ENCODE peak calls at places on chromosomes 7 and 10, in six cellular contexts. One of them, this sample, is unnamed.

GRCh38 chr10:1114355-1115261 is 58.4 kb downstream of the WDR37 start:
- DNase-seq in GM23338: no peak
- DNase-seq in psoas muscle: no peak
- DNase-seq in transverse colon: no peak
- DNase-seq in RWPE2: no peak
- DNase-seq in iPS DF 6.9: no peak
- DNase-seq in this sample: no peak

GRCh38 chr7:68015565-68016532 is 1019.2 kb downstream of the TYW1 start:
- DNase-seq in GM23338: no peak
- DNase-seq in psoas muscle: no peak
- DNase-seq in transverse colon: no peak
- DNase-seq in RWPE2: no peak
- DNase-seq in iPS DF 6.9: no peak
- DNase-seq in this sample: no peak

GRCh38 chr7:134854816-134855215 is 75.4 kb downstream of the CALD1 start:
- DNase-seq in GM23338: no peak
- DNase-seq in psoas muscle: no peak
- DNase-seq in transverse colon: no peak
- DNase-seq in RWPE2: no peak
- DNase-seq in iPS DF 6.9: no peak
- DNase-seq in this sample: no peak

GRCh38 chr10:72379776-72380175 is 25.1 kb upstream of the DNAJB12 start:
- DNase-seq in GM23338: no peak
- DNase-seq in psoas muscle: no peak
- DNase-seq in transverse colon: no peak
- DNase-seq in RWPE2: no peak
- DNase-seq in iPS DF 6.9: no peak
- DNase-seq in this sample: no peak

GRCh38 chr7:66920769-66921395 is at the start of gene TMEM248:
- DNase-seq in GM23338: peak
- DNase-seq in psoas muscle: peak
- DNase-seq in transverse colon: peak
- DNase-seq in RWPE2: peak
- DNase-seq in iPS DF 6.9: no peak
- DNase-seq in this sample: peak

GRCh38 chr7:150942591-150943452 is 35.3 kb downstream of the KCNH2 start:
- DNase-seq in GM23338: no peak
- DNase-seq in psoas muscle: no peak
- DNase-seq in transverse colon: no peak
- DNase-seq in RWPE2: peak
- DNase-seq in iPS DF 6.9: no peak
- DNase-seq in this sample: no peak

GRCh38 chr7:20395094-20395493 is 64.4 kb downstream of the ITGB8 start:
- DNase-seq in GM23338: no peak
- DNase-seq in psoas muscle: no peak
- DNase-seq in transverse colon: no peak
- DNase-seq in RWPE2: no peak
- DNase-seq in iPS DF 6.9: no peak
- DNase-seq in this sample: no peak

GRCh38 chr7:136857573-136857972 is 10.9 kb upstream of the CHRM2 start:
- DNase-seq in GM23338: peak
- DNase-seq in psoas muscle: no peak
- DNase-seq in transverse colon: no peak
- DNase-seq in RWPE2: no peak
- DNase-seq in iPS DF 6.9: no peak
- DNase-seq in this sample: no peak

GRCh38 chr7:1123721-1124120 is 35.8 kb downstream of the GPER1 start:
- DNase-seq in GM23338: peak
- DNase-seq in psoas muscle: peak
- DNase-seq in transverse colon: peak
- DNase-seq in RWPE2: no peak
- DNase-seq in iPS DF 6.9: peak
- DNase-seq in this sample: peak

DNA sequence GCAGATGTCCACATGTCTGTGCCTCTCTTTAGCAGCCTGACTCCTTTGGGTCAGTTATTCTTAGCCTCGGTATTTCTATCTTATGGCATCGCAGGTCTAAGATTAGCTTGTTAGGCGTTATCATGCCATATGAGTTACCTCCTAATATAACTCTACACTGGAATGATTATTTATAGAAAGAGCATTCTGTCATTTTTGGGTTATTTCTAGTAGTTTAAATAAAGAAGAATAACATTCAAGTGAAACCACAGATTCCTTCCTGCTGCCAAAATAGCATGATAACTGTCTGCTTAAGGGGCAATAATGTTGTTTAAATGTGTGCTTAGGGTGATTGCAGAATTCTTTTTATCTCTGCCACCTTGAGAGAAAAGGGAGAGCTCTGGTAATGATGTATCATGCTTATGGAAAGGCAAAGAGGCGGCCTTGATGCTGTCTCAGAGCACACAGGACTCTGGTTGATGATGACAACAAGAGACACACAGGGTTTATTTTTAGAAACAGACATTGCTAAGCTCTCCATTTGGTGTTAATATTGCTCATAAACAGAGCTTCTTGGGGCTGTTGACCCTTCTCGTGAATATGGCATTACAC is 10.4 kb downstream of the HDAC9 start:
- DNase-seq in GM23338: no peak
- DNase-seq in psoas muscle: no peak
- DNase-seq in transverse colon: no peak
- DNase-seq in RWPE2: no peak
- DNase-seq in iPS DF 6.9: no peak
- DNase-seq in this sample: no peak
- H3K27ac ChIP-seq in GM23338: no peak
- H3K27ac ChIP-seq in psoas muscle: peak
- H3K27ac ChIP-seq in transverse colon: no peak
- H3K27ac ChIP-seq in RWPE2: no peak
- H3K27ac ChIP-seq in iPS DF 6.9: no peak
- H3K27ac ChIP-seq in this sample: no peak

GRCh38 chr7:12647364-12648219 is 39.8 kb upstream of the ARL4A start:
- DNase-seq in GM23338: no peak
- DNase-seq in psoas muscle: no peak
- DNase-seq in transverse colon: peak
- DNase-seq in RWPE2: no peak
- DNase-seq in iPS DF 6.9: no peak
- DNase-seq in this sample: no peak
- H3K27ac ChIP-seq in GM23338: no peak
- H3K27ac ChIP-seq in psoas muscle: no peak
- H3K27ac ChIP-seq in transverse colon: no peak
- H3K27ac ChIP-seq in RWPE2: peak
- H3K27ac ChIP-seq in iPS DF 6.9: no peak
- H3K27ac ChIP-seq in this sample: no peak

GRCh38 chr10:62047240-62047897 is 145.9 kb downstream of the ARID5B start:
- DNase-seq in GM23338: no peak
- DNase-seq in psoas muscle: no peak
- DNase-seq in transverse colon: no peak
- DNase-seq in RWPE2: no peak
- DNase-seq in iPS DF 6.9: no peak
- DNase-seq in this sample: no peak
- H3K27ac ChIP-seq in GM23338: no peak
- H3K27ac ChIP-seq in psoas muscle: peak
- H3K27ac ChIP-seq in transverse colon: peak
- H3K27ac ChIP-seq in RWPE2: peak
- H3K27ac ChIP-seq in iPS DF 6.9: no peak
- H3K27ac ChIP-seq in this sample: peak

GRCh38 chr10:76149602-76150138 is 718.2 kb downstream of the LRMDA start:
- DNase-seq in GM23338: peak
- DNase-seq in psoas muscle: no peak
- DNase-seq in transverse colon: no peak
- DNase-seq in RWPE2: no peak
- DNase-seq in iPS DF 6.9: no peak
- DNase-seq in this sample: no peak

GRCh38 chr10:76149182-76149581 is 717.8 kb downstream of the LRMDA start:
- DNase-seq in GM23338: no peak
- DNase-seq in psoas muscle: no peak
- DNase-seq in transverse colon: no peak
- DNase-seq in RWPE2: no peak
- DNase-seq in iPS DF 6.9: no peak
- DNase-seq in this sample: no peak

GRCh38 chr10:76150886-76151288 is 719.5 kb downstream of the LRMDA start:
- DNase-seq in GM23338: no peak
- DNase-seq in psoas muscle: no peak
- DNase-seq in transverse colon: no peak
- DNase-seq in RWPE2: no peak
- DNase-seq in iPS DF 6.9: no peak
- DNase-seq in this sample: no peak

GRCh38 chr10:76152186-76152585 is 720.8 kb downstream of the LRMDA start:
- DNase-seq in GM23338: no peak
- DNase-seq in psoas muscle: no peak
- DNase-seq in transverse colon: no peak
- DNase-seq in RWPE2: no peak
- DNase-seq in iPS DF 6.9: no peak
- DNase-seq in this sample: no peak

GRCh38 chr10:76150139-76150885 is 718.9 kb downstream of the LRMDA start:
- DNase-seq in GM23338: peak
- DNase-seq in psoas muscle: no peak
- DNase-seq in transverse colon: no peak
- DNase-seq in RWPE2: no peak
- DNase-seq in iPS DF 6.9: no peak
- DNase-seq in this sample: no peak
- H3K27ac ChIP-seq in GM23338: peak
- H3K27ac ChIP-seq in psoas muscle: no peak
- H3K27ac ChIP-seq in transverse colon: peak
- H3K27ac ChIP-seq in RWPE2: no peak
- H3K27ac ChIP-seq in iPS DF 6.9: no peak
- H3K27ac ChIP-seq in this sample: no peak

GRCh38 chr7:71239517-71239916 is 107.6 kb downstream of the GALNT17 start:
- DNase-seq in GM23338: no peak
- DNase-seq in psoas muscle: no peak
- DNase-seq in transverse colon: no peak
- DNase-seq in RWPE2: no peak
- DNase-seq in iPS DF 6.9: no peak
- DNase-seq in this sample: no peak

GRCh38 chr7:71238541-71238940 is 106.6 kb downstream of the GALNT17 start:
- DNase-seq in GM23338: no peak
- DNase-seq in psoas muscle: no peak
- DNase-seq in transverse colon: no peak
- DNase-seq in RWPE2: no peak
- DNase-seq in iPS DF 6.9: no peak
- DNase-seq in this sample: no peak

GRCh38 chr7:71237945-71238344 is 106.0 kb downstream of the GALNT17 start:
- DNase-seq in GM23338: peak
- DNase-seq in psoas muscle: no peak
- DNase-seq in transverse colon: no peak
- DNase-seq in RWPE2: no peak
- DNase-seq in iPS DF 6.9: no peak
- DNase-seq in this sample: no peak

GRCh38 chr7:71235263-71235662 is 103.3 kb downstream of the GALNT17 start:
- DNase-seq in GM23338: no peak
- DNase-seq in psoas muscle: no peak
- DNase-seq in transverse colon: no peak
- DNase-seq in RWPE2: no peak
- DNase-seq in iPS DF 6.9: no peak
- DNase-seq in this sample: no peak

DNA sequence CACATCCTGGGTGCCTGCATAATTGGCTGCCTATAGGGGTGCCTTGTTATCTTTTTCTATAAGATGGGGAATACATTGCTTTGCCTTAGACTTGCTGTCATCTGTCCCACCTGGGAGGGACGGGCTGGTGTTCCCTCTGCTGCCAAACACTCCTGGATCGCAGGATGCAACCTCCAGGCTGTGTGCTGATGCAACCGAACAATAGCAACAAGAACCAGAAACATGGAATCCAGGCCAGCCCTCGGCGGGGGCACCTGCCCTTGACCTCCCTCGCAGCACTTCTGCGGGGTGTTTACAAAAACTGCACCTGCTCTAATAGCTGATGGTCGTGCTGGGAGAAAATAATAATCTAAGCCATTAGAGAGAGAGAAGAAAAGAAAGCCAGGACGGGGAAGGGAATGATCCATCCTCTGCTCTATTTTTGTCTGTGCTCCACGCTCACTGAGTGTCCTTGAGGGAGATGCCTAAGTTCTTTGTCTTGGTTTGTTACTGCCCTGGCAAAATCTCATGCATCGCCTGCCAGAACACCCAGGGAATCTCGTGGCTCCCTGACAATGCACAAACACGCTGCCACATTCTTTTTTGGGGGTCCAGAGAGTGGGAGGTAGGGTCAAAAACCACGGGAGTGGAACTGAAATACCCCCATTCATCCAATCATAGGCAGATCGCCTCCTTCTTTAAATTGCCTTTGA is 104.7 kb downstream of the GALNT17 start:
- DNase-seq in GM23338: peak
- DNase-seq in psoas muscle: no peak
- DNase-seq in transverse colon: no peak
- DNase-seq in RWPE2: no peak
- DNase-seq in iPS DF 6.9: no peak
- DNase-seq in this sample: no peak
- H3K27ac ChIP-seq in GM23338: peak
- H3K27ac ChIP-seq in psoas muscle: no peak
- H3K27ac ChIP-seq in transverse colon: peak
- H3K27ac ChIP-seq in RWPE2: no peak
- H3K27ac ChIP-seq in iPS DF 6.9: no peak
- H3K27ac ChIP-seq in this sample: no peak

DNA sequence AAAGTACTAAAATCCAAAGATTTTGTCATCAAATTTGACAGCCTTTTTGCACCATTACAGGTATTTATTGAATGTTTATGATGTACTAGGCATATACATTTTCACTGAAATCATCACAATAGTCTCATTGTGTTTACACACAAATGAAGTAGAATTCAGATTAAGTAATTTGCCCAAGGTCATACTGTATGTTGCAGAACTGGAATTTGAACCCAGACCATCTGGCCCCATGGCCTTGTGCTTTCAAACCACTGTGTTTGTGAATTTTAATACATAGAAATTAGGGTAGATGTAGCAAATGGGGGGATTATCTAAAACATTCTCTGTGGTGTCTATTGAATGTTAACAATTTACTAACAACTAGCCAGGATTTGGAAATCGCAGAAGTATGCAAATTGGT is 94.8 kb downstream of the POLL start:
- DNase-seq in GM23338: no peak
- DNase-seq in psoas muscle: no peak
- DNase-seq in transverse colon: no peak
- DNase-seq in RWPE2: no peak
- DNase-seq in iPS DF 6.9: no peak
- DNase-seq in this sample: no peak
- H3K27ac ChIP-seq in GM23338: no peak
- H3K27ac ChIP-seq in psoas muscle: no peak
- H3K27ac ChIP-seq in transverse colon: no peak
- H3K27ac ChIP-seq in RWPE2: no peak
- H3K27ac ChIP-seq in iPS DF 6.9: no peak
- H3K27ac ChIP-seq in this sample: no peak

GRCh38 chr7:70354409-70355169 is 756.3 kb downstream of the AUTS2 start:
- DNase-seq in GM23338: no peak
- DNase-seq in psoas muscle: no peak
- DNase-seq in transverse colon: no peak
- DNase-seq in RWPE2: no peak
- DNase-seq in iPS DF 6.9: no peak
- DNase-seq in this sample: no peak

GRCh38 chr7:70356975-70357374 is 758.7 kb downstream of the AUTS2 start:
- DNase-seq in GM23338: no peak
- DNase-seq in psoas muscle: no peak
- DNase-seq in transverse colon: no peak
- DNase-seq in RWPE2: no peak
- DNase-seq in iPS DF 6.9: no peak
- DNase-seq in this sample: no peak

GRCh38 chr7:70353948-70354335 is 755.7 kb downstream of the AUTS2 start:
- DNase-seq in GM23338: no peak
- DNase-seq in psoas muscle: no peak
- DNase-seq in transverse colon: no peak
- DNase-seq in RWPE2: no peak
- DNase-seq in iPS DF 6.9: no peak
- DNase-seq in this sample: no peak

GRCh38 chr7:70356324-70356797 is 758.1 kb downstream of the AUTS2 start:
- DNase-seq in GM23338: no peak
- DNase-seq in psoas muscle: no peak
- DNase-seq in transverse colon: no peak
- DNase-seq in RWPE2: no peak
- DNase-seq in iPS DF 6.9: no peak
- DNase-seq in this sample: no peak

GRCh38 chr7:70355591-70356323 is 757.5 kb downstream of the AUTS2 start:
- DNase-seq in GM23338: peak
- DNase-seq in psoas muscle: no peak
- DNase-seq in transverse colon: no peak
- DNase-seq in RWPE2: no peak
- DNase-seq in iPS DF 6.9: no peak
- DNase-seq in this sample: no peak
- H3K27ac ChIP-seq in GM23338: no peak
- H3K27ac ChIP-seq in psoas muscle: no peak
- H3K27ac ChIP-seq in transverse colon: no peak
- H3K27ac ChIP-seq in RWPE2: no peak
- H3K27ac ChIP-seq in iPS DF 6.9: no peak
- H3K27ac ChIP-seq in this sample: no peak

This sample was measured in substantia nigra.